ENCODE peak calls at places on chromosome 7, in nine cellular contexts. U, Z, T, A, Y, N, P, H and O are unnamed samples.

GRCh38 chr7:104096683-104097082 is 107.2 kb upstream of the RELN start:
- DNase-seq in U (no peak), Z (no peak), T (peak; percentile 5), A (no peak), Y (no peak), N (peak; percentile 46), P (no peak), H (peak; percentile 39), O (no peak)

GRCh38 chr7:121366852-121367431 is 29.2 kb downstream of the FAM3C start:
- DNase-seq in U (peak; percentile 43), Z (peak; percentile 13), T (peak; percentile 48), A (no peak), Y (peak; percentile 40), N (peak; percentile 62), P (peak; percentile 13), H (peak; percentile 75), O (no peak)

GRCh38 chr7:102978280-102978679 is 65.5 kb downstream of the LRRC17 start:
- DNase-seq in U (peak; percentile 29), Z (peak; percentile 26), T (peak; percentile 64), A (no peak), Y (peak; percentile 94), N (peak; percentile 40), P (no peak), H (peak; percentile 95), O (no peak)

GRCh38 chr7:16348251-16348650 is 73.1 kb downstream of the CRPPA start:
- DNase-seq in U (no peak), Z (no peak), T (no peak), A (no peak), Y (no peak), N (no peak), P (no peak), H (no peak), O (no peak)

GRCh38 chr7:103984050-103984449 is 5.4 kb downstream of the RELN start:
- DNase-seq in U (no peak), Z (no peak), T (no peak), A (no peak), Y (no peak), N (no peak), P (no peak), H (no peak), O (no peak)

GRCh38 chr7:95921543-95921942 is 149.2 kb downstream of the DYNC1I1 start:
- DNase-seq in U (no peak), Z (peak; percentile 7), T (peak; percentile 39), A (no peak), Y (no peak), N (no peak), P (no peak), H (peak; percentile 54), O (no peak)

GRCh38 chr7:123624527-123625183 is 23.0 kb downstream of the ASB15 start:
- DNase-seq in U (peak; percentile 53), Z (no peak), T (peak; percentile 3), A (peak; percentile 60), Y (peak; percentile 11), N (peak; percentile 35), P (no peak), H (peak; percentile 58), O (no peak)

GRCh38 chr7:98878365-98879197 is at the start of gene TRRAP:
- DNase-seq in U (peak; percentile 78), Z (peak; percentile 65), T (peak; percentile 67), A (peak; percentile 84), Y (peak; percentile 59), N (peak; percentile 83), P (peak; percentile 23), H (peak; percentile 71), O (peak; percentile 13)

GRCh38 chr7:124752310-124752709 is 13.3 kb downstream of the GPR37 start:
- DNase-seq in U (no peak), Z (no peak), T (peak; percentile 8), A (no peak), Y (peak; percentile 50), N (no peak), P (no peak), H (no peak), O (no peak)

GRCh38 chr7:41918597-41918996 is 215.7 kb upstream of the INHBA start:
- DNase-seq in U (no peak), Z (peak; percentile 80), T (peak; percentile 80), A (no peak), Y (peak; percentile 87), N (peak; percentile 3), P (no peak), H (peak; percentile 86), O (no peak)

GRCh38 chr7:26117970-26118369 is 34.0 kb upstream of the NFE2L3 start:
- DNase-seq in U (no peak), Z (no peak), T (no peak), A (no peak), Y (no peak), N (no peak), P (no peak), H (no peak), O (no peak)

GRCh38 chr7:100176096-100176835 is 915 bp downstream of the GPC2 start:
- DNase-seq in U (no peak), Z (no peak), T (no peak), A (no peak), Y (no peak), N (no peak), P (no peak), H (no peak), O (no peak)

GRCh38 chr7:15836041-15836440 is 149.6 kb upstream of the MEOX2 start:
- DNase-seq in U (no peak), Z (no peak), T (peak; percentile 32), A (no peak), Y (no peak), N (no peak), P (no peak), H (peak; percentile 31), O (no peak)

GRCh38 chr7:2647594-2648172 is 15.9 kb downstream of the TTYH3 start:
- DNase-seq in U (no peak), Z (no peak), T (no peak), A (peak; percentile 56), Y (no peak), N (no peak), P (no peak), H (no peak), O (no peak)

GRCh38 chr7:29039747-29040569 is 81.8 kb upstream of the TRIL start:
- DNase-seq in U (no peak), Z (no peak), T (peak; percentile 74), A (no peak), Y (peak; percentile 27), N (peak; percentile 80), P (no peak), H (peak; percentile 15), O (peak; percentile 1)

GRCh38 chr7:12692479-12693259 is 5.2 kb downstream of the ARL4A start:
- DNase-seq in U (no peak), Z (no peak), T (no peak), A (no peak), Y (no peak), N (no peak), P (no peak), H (no peak), O (no peak)

GRCh38 chr7:100132697-100133137 is 6.0 kb downstream of the MBLAC1 start:
- DNase-seq in U (peak; percentile 85), Z (peak; percentile 60), T (peak; percentile 62), A (no peak), Y (peak; percentile 69), N (peak; percentile 72), P (peak; percentile 49), H (peak; percentile 73), O (peak; percentile 29)

GRCh38 chr7:96825285-96825684 is 115.6 kb upstream of the SEM1 start:
- DNase-seq in U (no peak), Z (no peak), T (no peak), A (no peak), Y (no peak), N (no peak), P (no peak), H (no peak), O (no peak)

GRCh38 chr7:139231513-139232376 is 708 bp downstream of the UBN2 start:
- DNase-seq in U (peak; percentile 47), Z (peak; percentile 29), T (peak; percentile 16), A (peak; percentile 60), Y (peak; percentile 50), N (peak; percentile 23), P (peak; percentile 8), H (no peak), O (no peak)

GRCh38 chr7:30347226-30348082 is 63.1 kb downstream of the ZNRF2 start:
- DNase-seq in U (no peak), Z (no peak), T (no peak), A (no peak), Y (no peak), N (no peak), P (no peak), H (no peak), O (no peak)

GRCh38 chr7:36692444-36692843 is 31.9 kb downstream of the AOAH start:
- DNase-seq in U (no peak), Z (no peak), T (no peak), A (no peak), Y (no peak), N (no peak), P (no peak), H (no peak), O (no peak)

GRCh38 chr7:84232653-84233052 is 38.1 kb upstream of the SEMA3A start:
- DNase-seq in U (no peak), Z (peak; percentile 65), T (peak; percentile 77), A (no peak), Y (peak; percentile 96), N (no peak), P (no peak), H (peak; percentile 87), O (no peak)

GRCh38 chr7:101173752-101174244 is 6.3 kb downstream of the NAT16 start:
- DNase-seq in U (peak; percentile 81), Z (peak; percentile 46), T (no peak), A (no peak), Y (peak; percentile 41), N (no peak), P (peak; percentile 51), H (peak; percentile 71), O (no peak)

GRCh38 chr7:74625446-74625845 is 32.1 kb upstream of the GTF2I start:
- DNase-seq in U (peak; percentile 36), Z (peak; percentile 28), T (peak; percentile 66), A (no peak), Y (peak; percentile 71), N (peak; percentile 44), P (no peak), H (peak; percentile 76), O (no peak)

GRCh38 chr7:79461660-79462059 is 8.2 kb upstream of the MAGI2 start:
- DNase-seq in U (no peak), Z (peak; percentile 59), T (peak; percentile 59), A (no peak), Y (peak; percentile 94), N (peak; percentile 25), P (no peak), H (peak; percentile 62), O (no peak)

GRCh38 chr7:4931932-4932331 is 27.1 kb downstream of the MMD2 start:
- DNase-seq in U (no peak), Z (no peak), T (no peak), A (peak; percentile 81), Y (no peak), N (no peak), P (peak; percentile 53), H (no peak), O (no peak)

GRCh38 chr7:132562690-132563089 is 13.6 kb downstream of the PLXNA4 start:
- DNase-seq in U (no peak), Z (no peak), T (no peak), A (no peak), Y (no peak), N (no peak), P (no peak), H (no peak), O (no peak)

GRCh38 chr7:38368191-38368605 is 94.8 kb upstream of the TARP start:
- DNase-seq in U (peak; percentile 84), Z (peak; percentile 30), T (peak; percentile 69), A (peak; percentile 78), Y (peak; percentile 77), N (peak; percentile 74), P (peak; percentile 50), H (peak; percentile 83), O (peak; percentile 27)

GRCh38 chr7:8822595-8822994 is 389.2 kb downstream of the NXPH1 start:
- DNase-seq in U (no peak), Z (no peak), T (no peak), A (no peak), Y (no peak), N (no peak), P (no peak), H (no peak), O (no peak)

GRCh38 chr7:37391791-37392672 is 56.6 kb downstream of the ELMO1 start:
- DNase-seq in U (peak; percentile 63), Z (no peak), T (no peak), A (no peak), Y (no peak), N (peak; percentile 41), P (no peak), H (no peak), O (no peak)